ENCODE peak calls at places on chromosomes 1 and 21, in five cellular contexts. U is fibroblast of pulmonary artery, G is activated B cell treated with CpG ODN at 0.5 μM for 24 hours, B is H9, T is astrocyte of the cerebellum. Z is an unnamed sample.

GRCh38 chr1:65059930-65060538 is 88.0 kb upstream of the AK4 start:
- DNase-seq in B (no peak), T (no peak), U (peak; percentile 69), G (no peak), Z (no peak)

GRCh38 chr1:70140343-70140742 is 65.0 kb downstream of the LRRC40 start:
- DNase-seq in B (no peak), U (peak; percentile 88), T (peak; percentile 38), G (no peak), Z (no peak)

GRCh38 chr1:206770531-206771352 is at the start of gene IL19:
- DNase-seq in T (peak; percentile 31), G (no peak), U (peak; percentile 32), B (peak; percentile 37), Z (peak; percentile 86)

GRCh38 chr1:9606948-9607347 is 18.2 kb downstream of the TMEM201 start:
- DNase-seq in G (no peak), T (no peak), B (no peak), U (no peak), Z (no peak)

GRCh38 chr21:26844258-26845065 is 747 bp downstream of the ADAMTS1 start:
- DNase-seq in T (no peak), U (peak; percentile 53), B (peak; percentile 50), G (no peak), Z (no peak)

GRCh38 chr1:9721606-9722377 is 70.3 kb downstream of the PIK3CD start:
- DNase-seq in T (no peak), B (peak; percentile 90), U (peak; percentile 32), G (peak; percentile 69), Z (no peak)

GRCh38 chr1:153573351-153573750 is 7.7 kb upstream of the S100A2 start:
- DNase-seq in G (no peak), B (no peak), T (no peak), U (peak; percentile 28), Z (no peak)

GRCh38 chr1:64263335-64263734 is 59.9 kb downstream of the UBE2U start:
- DNase-seq in G (no peak), U (peak; percentile 32), T (no peak), B (no peak), Z (no peak)

GRCh38 chr1:115230281-115230680 is 107.8 kb downstream of the NGF start:
- DNase-seq in B (no peak), T (no peak), U (no peak), G (no peak), Z (no peak)

GRCh38 chr21:44255519-44255981 is 6.1 kb downstream of the DNMT3L start:
- DNase-seq in U (peak; percentile 16), T (no peak), G (no peak), B (no peak), Z (peak; percentile 36)

GRCh38 chr1:223726380-223727001 is 14.2 kb downstream of the CAPN2 start:
- DNase-seq in T (peak; percentile 74), B (peak; percentile 89), U (peak; percentile 95), G (peak; percentile 45), Z (peak; percentile 98)

GRCh38 chr1:173164178-173164577 is 43.0 kb downstream of the TNFSF4 start:
- DNase-seq in T (no peak), B (no peak), U (no peak), G (no peak), Z (no peak)

GRCh38 chr1:9473032-9473792 is 66.1 kb upstream of the SLC25A33 start:
- DNase-seq in G (no peak), U (peak; percentile 87), B (peak; percentile 53), T (peak; percentile 68), Z (no peak)

GRCh38 chr1:193368302-193368701 is 181.9 kb upstream of the B3GALT2 start:
- DNase-seq in B (no peak), T (no peak), G (no peak), U (no peak), Z (no peak)

GRCh38 chr1:206685256-206685748 is 597 bp downstream of the MAPKAPK2 start:
- DNase-seq in G (peak; percentile 49), U (no peak), T (no peak), B (no peak), Z (no peak)

GRCh38 chr1:180510882-180511281 is 8.5 kb upstream of the ACBD6 start:
- DNase-seq in B (no peak), T (no peak), G (no peak), U (no peak), Z (no peak)

GRCh38 chr1:180504186-180504585 is 1.8 kb upstream of the ACBD6 start:
- DNase-seq in U (no peak), G (no peak), B (no peak), T (no peak), Z (no peak)

GRCh38 chr1:180508725-180509097 is 6.3 kb upstream of the ACBD6 start:
- DNase-seq in G (no peak), T (no peak), U (no peak), B (no peak), Z (no peak)

GRCh38 chr1:180505732-180506335 is 3.5 kb upstream of the ACBD6 start:
- DNase-seq in G (no peak), B (no peak), T (peak; percentile 32), U (peak; percentile 32), Z (no peak)

DNA sequence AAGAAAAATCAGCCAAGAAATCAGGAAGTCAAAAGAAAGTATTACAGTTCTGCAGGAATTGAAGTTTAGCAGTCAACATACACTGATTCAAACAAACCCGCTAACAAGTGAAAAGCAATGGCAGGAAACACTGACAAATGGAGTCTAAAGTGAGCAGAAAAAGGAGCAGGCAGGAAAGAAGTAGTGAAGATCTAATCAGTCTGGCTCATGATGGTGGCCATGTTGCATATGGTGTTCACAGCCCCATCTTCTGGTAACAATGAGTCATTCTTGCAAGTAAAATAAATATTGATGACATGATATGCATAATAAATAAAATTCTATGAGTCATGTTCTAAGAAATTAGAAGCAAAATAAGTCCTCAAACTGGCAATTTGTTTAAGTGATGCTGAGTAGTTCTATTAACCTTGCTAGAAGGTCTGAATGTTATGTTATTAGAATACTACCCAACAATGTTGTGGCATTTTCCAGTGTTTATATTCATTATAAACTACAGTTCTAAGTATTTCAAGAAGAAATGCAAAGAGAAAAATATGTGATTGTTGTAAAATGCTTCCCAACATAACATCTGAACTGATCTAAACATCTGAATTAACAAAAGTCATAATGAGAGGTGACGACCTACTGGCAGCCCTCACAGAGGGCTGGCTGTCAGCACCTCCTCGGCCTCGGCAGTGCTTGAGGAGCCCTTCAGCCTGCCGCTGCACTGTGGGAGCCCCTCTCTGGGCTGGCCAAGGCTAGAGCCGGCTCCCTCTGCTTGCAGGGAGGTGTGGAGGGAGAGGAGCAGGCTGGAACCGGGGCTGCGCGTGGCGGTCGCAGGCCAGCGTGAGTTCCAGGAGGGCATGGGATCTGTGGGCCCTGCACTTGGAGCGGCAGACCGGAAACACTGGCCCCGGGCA is 5.7 kb upstream of the ACBD6 start:
- DNase-seq in B (no peak), T (no peak), U (peak; percentile 47), G (no peak), Z (no peak)
- TF ChIP-seq CTCF in B (no peak), T (no peak), U (no peak), G (no peak), Z (no peak)

DNA sequence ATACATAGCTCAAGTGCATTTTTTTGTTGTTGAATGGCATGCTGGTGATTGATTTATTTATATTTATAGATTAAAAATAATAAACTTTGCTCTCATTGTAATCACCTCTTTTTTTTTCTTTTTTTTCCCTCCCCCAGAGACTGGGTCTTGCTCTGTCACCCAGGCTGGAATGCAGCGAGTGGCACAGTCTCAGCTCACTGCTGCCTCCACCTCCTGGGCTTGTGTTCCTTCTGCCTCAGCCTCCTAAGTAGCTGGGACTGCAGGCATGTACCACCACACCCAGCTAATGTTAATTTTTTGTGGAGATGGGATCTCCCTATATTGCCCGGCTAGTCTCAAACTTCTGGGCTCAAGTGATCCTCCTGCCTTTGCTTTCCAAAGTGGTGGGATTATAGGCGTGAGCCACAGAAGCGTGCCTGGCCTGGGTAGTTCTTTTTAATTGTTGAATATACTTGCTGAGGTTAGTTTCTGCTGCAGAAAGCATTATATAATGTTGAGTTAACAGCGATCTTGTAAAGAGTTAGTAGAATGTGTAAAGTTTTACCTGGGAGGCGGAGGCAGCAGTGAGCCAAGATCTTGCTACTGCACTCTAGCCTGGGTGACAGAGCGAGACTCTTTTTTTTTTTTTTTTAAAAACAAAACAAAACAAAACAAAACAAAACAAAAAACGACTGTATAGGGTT is 82.6 kb downstream of the CAMTA1 start:
- DNase-seq in T (no peak), B (no peak), U (no peak), G (no peak), Z (no peak)
- TF ChIP-seq CTCF in T (no peak), B (no peak), U (no peak), G (no peak), Z (no peak)

DNA sequence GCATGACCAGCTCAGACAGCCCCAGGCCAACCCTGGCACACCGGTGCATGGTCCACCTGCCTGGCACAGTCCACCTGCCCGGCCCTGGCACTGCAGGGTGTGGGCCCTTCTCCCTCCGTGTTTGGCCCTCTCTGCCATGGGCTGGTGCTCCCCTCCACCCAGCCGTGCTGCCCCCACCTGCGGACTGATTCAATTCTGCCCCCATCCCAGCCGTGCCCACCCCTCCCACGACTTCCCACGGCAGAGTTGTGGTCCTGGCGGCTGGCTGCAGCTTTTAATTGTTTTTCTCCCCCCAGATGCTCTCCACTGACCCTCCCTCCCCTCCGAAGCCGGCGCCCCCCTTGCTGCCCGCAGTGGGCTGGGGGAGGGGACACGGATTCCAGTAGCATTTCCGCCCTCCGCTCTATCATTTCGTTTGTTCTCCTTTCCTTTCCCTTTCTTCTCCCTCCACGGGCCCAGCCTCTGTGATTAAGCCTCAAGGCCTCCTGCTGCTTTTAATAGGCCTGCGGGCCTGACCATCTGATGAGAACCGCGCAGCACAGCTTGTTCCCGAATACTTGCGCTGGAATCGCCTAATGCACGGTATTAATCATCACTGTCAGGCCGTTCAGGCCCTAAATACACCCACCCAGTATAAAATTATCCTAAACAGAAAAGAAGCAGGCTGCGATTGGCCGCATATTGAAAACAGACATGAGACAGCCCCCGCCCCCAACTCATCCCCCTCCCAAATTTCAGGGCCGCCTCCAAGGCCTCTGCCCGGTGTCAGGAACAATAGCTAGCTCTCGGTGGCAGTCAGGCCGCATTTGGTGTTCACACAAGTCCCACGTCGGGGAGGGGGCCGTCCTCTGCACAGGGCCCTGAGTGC is 102.1 kb upstream of the ARHGEF16 start:
- DNase-seq in U (peak; percentile 52), G (no peak), T (peak; percentile 65), B (peak; percentile 73), Z (no peak)
- TF ChIP-seq CTCF in U (no peak), G (no peak), T (no peak), B (no peak), Z (no peak)

GRCh38 chr1:247482747-247483146 is 24.8 kb upstream of the OR2B11 start:
- DNase-seq in B (no peak), G (no peak), U (no peak), T (no peak), Z (no peak)

GRCh38 chr1:247491328-247491727 is 33.4 kb upstream of the OR2B11 start:
- DNase-seq in T (no peak), B (no peak), U (no peak), G (no peak), Z (no peak)

DNA sequence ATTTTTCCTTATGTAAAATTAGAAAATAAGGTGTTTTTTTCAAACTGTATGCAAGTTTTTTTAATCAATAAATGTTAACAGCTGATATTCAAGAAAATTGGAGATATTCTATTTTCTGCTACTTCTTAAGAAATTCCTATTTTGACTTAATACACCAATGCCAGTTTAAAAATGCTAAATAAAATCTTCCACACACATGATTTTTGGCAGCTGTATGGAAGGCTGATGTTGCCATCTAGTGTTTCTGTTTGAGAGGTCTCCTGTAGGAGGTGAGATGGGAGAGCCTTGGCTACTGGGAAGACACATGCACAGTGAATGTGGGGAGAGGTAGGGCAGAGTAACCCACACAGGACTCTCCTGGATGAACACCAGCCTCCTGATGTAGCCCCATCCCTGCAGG is 29.2 kb upstream of the OR2B11 start:
- DNase-seq in T (peak; percentile 13), U (peak; percentile 61), B (peak; percentile 38), G (peak; percentile 17), Z (no peak)
- TF ChIP-seq CTCF in T (peak; percentile 37), U (peak; percentile 46), B (peak; percentile 78), G (peak; percentile 55), Z (peak; percentile 83)